ENCODE peak calls at places on chromosomes 7 and 10, in ten cellular contexts. One of them, this sample, is unnamed.

GRCh38 chr7:44131173-44132009 is 8.0 kb upstream of the POLD2 start:
- ATAC-seq in lower lobe of right lung: no peak
- ATAC-seq in heart left ventricle: peak
- ATAC-seq in gastroesophageal sphincter: peak
- ATAC-seq in naive thymus-derived CD4-positive, alpha-beta T cell: no peak
- ATAC-seq in stimulated activated naive CD8-positive, alpha-beta T cell treated with anti-CD3 and anti-CD28 coated beads, Interleukin-15, amount 100 ng/mL, for 72 hours: peak
- ATAC-seq in A549: peak
- ATAC-seq in stimulated activated naive B cell treated with anti-CD40 and anti-IgM and Interleukin-4, amounts not matched to agents 10 μg/mL and 1 μg/mL and 100 μg/mL, for 72 hours: peak
- ATAC-seq in central memory CD8-positive, alpha-beta T cell: no peak
- ATAC-seq in activated T-cell treated with anti-CD3 and anti-CD28 coated beads, Interleukin-2, amount 50 U/mL, for 4 hours: no peak
- ATAC-seq in this sample: peak

GRCh38 chr10:117411440-117412428 is 36.5 kb upstream of the PDZD8 start:
- ATAC-seq in lower lobe of right lung: no peak
- ATAC-seq in heart left ventricle: no peak
- ATAC-seq in gastroesophageal sphincter: no peak
- ATAC-seq in naive thymus-derived CD4-positive, alpha-beta T cell: no peak
- ATAC-seq in stimulated activated naive CD8-positive, alpha-beta T cell treated with anti-CD3 and anti-CD28 coated beads, Interleukin-15, amount 100 ng/mL, for 72 hours: no peak
- ATAC-seq in A549: peak
- ATAC-seq in stimulated activated naive B cell treated with anti-CD40 and anti-IgM and Interleukin-4, amounts not matched to agents 10 μg/mL and 1 μg/mL and 100 μg/mL, for 72 hours: no peak
- ATAC-seq in central memory CD8-positive, alpha-beta T cell: no peak
- ATAC-seq in activated T-cell treated with anti-CD3 and anti-CD28 coated beads, Interleukin-2, amount 50 U/mL, for 4 hours: no peak
- ATAC-seq in this sample: no peak

GRCh38 chr10:98012654-98013053 is 17.8 kb downstream of the CRTAC1 start:
- ATAC-seq in lower lobe of right lung: no peak
- ATAC-seq in heart left ventricle: no peak
- ATAC-seq in gastroesophageal sphincter: no peak
- ATAC-seq in naive thymus-derived CD4-positive, alpha-beta T cell: no peak
- ATAC-seq in stimulated activated naive CD8-positive, alpha-beta T cell treated with anti-CD3 and anti-CD28 coated beads, Interleukin-15, amount 100 ng/mL, for 72 hours: no peak
- ATAC-seq in A549: no peak
- ATAC-seq in stimulated activated naive B cell treated with anti-CD40 and anti-IgM and Interleukin-4, amounts not matched to agents 10 μg/mL and 1 μg/mL and 100 μg/mL, for 72 hours: no peak
- ATAC-seq in central memory CD8-positive, alpha-beta T cell: no peak
- ATAC-seq in activated T-cell treated with anti-CD3 and anti-CD28 coated beads, Interleukin-2, amount 50 U/mL, for 4 hours: no peak
- ATAC-seq in this sample: peak

GRCh38 chr7:40122940-40123254 is 11.5 kb downstream of the MPLKIP start:
- ATAC-seq in lower lobe of right lung: no peak
- ATAC-seq in heart left ventricle: no peak
- ATAC-seq in gastroesophageal sphincter: no peak
- ATAC-seq in naive thymus-derived CD4-positive, alpha-beta T cell: no peak
- ATAC-seq in stimulated activated naive CD8-positive, alpha-beta T cell treated with anti-CD3 and anti-CD28 coated beads, Interleukin-15, amount 100 ng/mL, for 72 hours: no peak
- ATAC-seq in A549: no peak
- ATAC-seq in stimulated activated naive B cell treated with anti-CD40 and anti-IgM and Interleukin-4, amounts not matched to agents 10 μg/mL and 1 μg/mL and 100 μg/mL, for 72 hours: no peak
- ATAC-seq in central memory CD8-positive, alpha-beta T cell: no peak
- ATAC-seq in activated T-cell treated with anti-CD3 and anti-CD28 coated beads, Interleukin-2, amount 50 U/mL, for 4 hours: no peak
- ATAC-seq in this sample: no peak

GRCh38 chr10:129556316-129556715 is 89.3 kb downstream of the MGMT start:
- ATAC-seq in lower lobe of right lung: no peak
- ATAC-seq in heart left ventricle: no peak
- ATAC-seq in gastroesophageal sphincter: no peak
- ATAC-seq in naive thymus-derived CD4-positive, alpha-beta T cell: no peak
- ATAC-seq in stimulated activated naive CD8-positive, alpha-beta T cell treated with anti-CD3 and anti-CD28 coated beads, Interleukin-15, amount 100 ng/mL, for 72 hours: no peak
- ATAC-seq in A549: no peak
- ATAC-seq in stimulated activated naive B cell treated with anti-CD40 and anti-IgM and Interleukin-4, amounts not matched to agents 10 μg/mL and 1 μg/mL and 100 μg/mL, for 72 hours: no peak
- ATAC-seq in central memory CD8-positive, alpha-beta T cell: no peak
- ATAC-seq in activated T-cell treated with anti-CD3 and anti-CD28 coated beads, Interleukin-2, amount 50 U/mL, for 4 hours: no peak
- ATAC-seq in this sample: no peak

GRCh38 chr10:103467391-103467790 is 8.7 kb upstream of the CALHM1 start:
- ATAC-seq in lower lobe of right lung: no peak
- ATAC-seq in heart left ventricle: no peak
- ATAC-seq in gastroesophageal sphincter: no peak
- ATAC-seq in naive thymus-derived CD4-positive, alpha-beta T cell: no peak
- ATAC-seq in stimulated activated naive CD8-positive, alpha-beta T cell treated with anti-CD3 and anti-CD28 coated beads, Interleukin-15, amount 100 ng/mL, for 72 hours: no peak
- ATAC-seq in A549: no peak
- ATAC-seq in stimulated activated naive B cell treated with anti-CD40 and anti-IgM and Interleukin-4, amounts not matched to agents 10 μg/mL and 1 μg/mL and 100 μg/mL, for 72 hours: no peak
- ATAC-seq in central memory CD8-positive, alpha-beta T cell: no peak
- ATAC-seq in activated T-cell treated with anti-CD3 and anti-CD28 coated beads, Interleukin-2, amount 50 U/mL, for 4 hours: no peak
- ATAC-seq in this sample: no peak

GRCh38 chr10:15725603-15726002 is 5.9 kb upstream of the ITGA8 start:
- ATAC-seq in lower lobe of right lung: peak
- ATAC-seq in heart left ventricle: peak
- ATAC-seq in gastroesophageal sphincter: peak
- ATAC-seq in naive thymus-derived CD4-positive, alpha-beta T cell: no peak
- ATAC-seq in stimulated activated naive CD8-positive, alpha-beta T cell treated with anti-CD3 and anti-CD28 coated beads, Interleukin-15, amount 100 ng/mL, for 72 hours: peak
- ATAC-seq in A549: peak
- ATAC-seq in stimulated activated naive B cell treated with anti-CD40 and anti-IgM and Interleukin-4, amounts not matched to agents 10 μg/mL and 1 μg/mL and 100 μg/mL, for 72 hours: peak
- ATAC-seq in central memory CD8-positive, alpha-beta T cell: no peak
- ATAC-seq in activated T-cell treated with anti-CD3 and anti-CD28 coated beads, Interleukin-2, amount 50 U/mL, for 4 hours: no peak
- ATAC-seq in this sample: no peak

GRCh38 chr7:51477819-51478218 is 161.2 kb upstream of the COBL start:
- ATAC-seq in lower lobe of right lung: no peak
- ATAC-seq in heart left ventricle: no peak
- ATAC-seq in gastroesophageal sphincter: no peak
- ATAC-seq in naive thymus-derived CD4-positive, alpha-beta T cell: no peak
- ATAC-seq in stimulated activated naive CD8-positive, alpha-beta T cell treated with anti-CD3 and anti-CD28 coated beads, Interleukin-15, amount 100 ng/mL, for 72 hours: no peak
- ATAC-seq in A549: no peak
- ATAC-seq in stimulated activated naive B cell treated with anti-CD40 and anti-IgM and Interleukin-4, amounts not matched to agents 10 μg/mL and 1 μg/mL and 100 μg/mL, for 72 hours: no peak
- ATAC-seq in central memory CD8-positive, alpha-beta T cell: no peak
- ATAC-seq in activated T-cell treated with anti-CD3 and anti-CD28 coated beads, Interleukin-2, amount 50 U/mL, for 4 hours: no peak
- ATAC-seq in this sample: no peak

This sample was measured in esophagus mucosa.